ENCODE peak calls at places on chromosomes 3 and 15, in four cellular contexts. J is A549, R is HepG2, F is K562. H is an unnamed sample.

GRCh38 chr3:42216302-42216701 is 49.7 kb downstream of the CCK start:
- ATAC-seq in J (no peak), R (no peak), F (no peak), H (no peak)

GRCh38 chr3:143168518-143169192 is 49.1 kb downstream of the CHST2 start:
- ATAC-seq in J (no peak), R (no peak), F (peak), H (no peak)

GRCh38 chr15:78154955-78155354 is 5.8 kb downstream of the IDH3A start:
- ATAC-seq in J (no peak), R (no peak), F (no peak), H (no peak)

GRCh38 chr3:196941846-196942225 is 492 bp downstream of the NCBP2 start:
- ATAC-seq in J (peak), R (peak), F (peak), H (peak)

GRCh38 chr3:159740054-159740453 is 248.6 kb upstream of the IL12A start:
- ATAC-seq in J (no peak), R (no peak), F (no peak), H (no peak)

GRCh38 chr15:88539441-88539840 is 7.0 kb downstream of the DET1 start:
- ATAC-seq in J (no peak), R (no peak), F (no peak), H (no peak)

GRCh38 chr3:117526485-117527079 is 817.0 kb downstream of the TUSC7 start:
- ATAC-seq in J (peak), R (peak), F (no peak), H (no peak)

GRCh38 chr3:29171583-29171990 is 109.3 kb upstream of the RBMS3 start:
- ATAC-seq in J (no peak), R (no peak), F (no peak), H (peak)

GRCh38 chr3:84961492-84962255 is 2.9 kb downstream of the CADM2 start:
- ATAC-seq in J (no peak), R (no peak), F (no peak), H (no peak)

GRCh38 chr3:62439176-62439813 is 65.9 kb upstream of the FEZF2 start:
- ATAC-seq in J (no peak), R (no peak), F (no peak), H (no peak)

GRCh38 chr3:43736558-43736995 is 45.8 kb downstream of the ABHD5 start:
- ATAC-seq in J (no peak), R (no peak), F (peak), H (no peak)

GRCh38 chr3:133930341-133930933 is 34.8 kb upstream of the RAB6B start:
- ATAC-seq in J (peak), R (peak), F (peak), H (no peak)

GRCh38 chr3:37096292-37096691 is 78.1 kb downstream of the LRRFIP2 start:
- ATAC-seq in J (peak), R (no peak), F (no peak), H (no peak)

GRCh38 chr15:57224664-57225063 is 151.6 kb upstream of the CGNL1 start:
- ATAC-seq in J (no peak), R (no peak), F (no peak), H (no peak)

GRCh38 chr15:98896802-98897732 is 110.5 kb downstream of the PGPEP1L start:
- ATAC-seq in J (peak), R (peak), F (no peak), H (peak)
- TF ChIP-seq EP300 in J (peak), R (no peak), F (peak), H (no peak)

DNA sequence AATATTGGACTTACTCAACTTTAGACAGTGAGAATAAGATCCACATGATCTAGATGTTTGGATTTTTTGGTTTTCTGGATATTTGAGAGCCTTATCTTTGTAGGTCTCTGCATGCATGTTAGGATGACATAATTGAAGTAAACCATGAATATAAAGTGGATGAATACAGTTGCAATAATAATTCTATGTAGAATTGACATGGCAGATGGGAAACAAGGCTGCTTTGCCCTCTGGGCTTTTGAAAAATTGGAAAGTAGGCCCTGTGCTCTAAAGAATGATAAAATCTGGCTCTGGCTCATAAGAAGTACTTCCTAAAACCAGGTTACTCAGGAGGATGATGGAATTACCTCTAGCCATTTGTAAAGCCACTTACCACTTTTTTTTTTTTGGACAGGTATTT is 86.9 kb downstream of the ZNF609 start:
- ATAC-seq in J (no peak), R (no peak), F (no peak), H (no peak)
- TF ChIP-seq EP300 in J (no peak), R (no peak), F (no peak), H (no peak)

DNA sequence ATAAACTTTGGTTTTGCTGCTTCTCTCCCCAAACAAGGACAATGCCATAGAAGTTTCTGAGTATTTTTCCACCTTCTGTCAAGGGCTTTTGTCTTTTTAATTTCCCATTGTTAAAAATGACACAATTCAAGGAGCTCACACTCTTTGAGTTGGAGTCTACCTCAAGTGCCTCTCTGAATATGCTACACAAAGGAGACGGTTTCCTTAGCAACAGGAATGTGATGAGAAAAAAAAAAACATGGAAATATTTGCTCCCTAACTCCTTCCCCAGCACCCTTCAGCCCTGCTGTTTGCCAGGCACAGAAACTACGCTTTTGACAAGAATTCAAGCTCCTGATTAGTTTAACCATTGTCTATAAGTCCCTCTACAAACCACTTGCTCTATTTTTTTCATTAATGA is 119.0 kb downstream of the ARPP21 start:
- ATAC-seq in J (no peak), R (no peak), F (no peak), H (no peak)
- TF ChIP-seq EP300 in J (no peak), R (no peak), F (no peak), H (no peak)

DNA sequence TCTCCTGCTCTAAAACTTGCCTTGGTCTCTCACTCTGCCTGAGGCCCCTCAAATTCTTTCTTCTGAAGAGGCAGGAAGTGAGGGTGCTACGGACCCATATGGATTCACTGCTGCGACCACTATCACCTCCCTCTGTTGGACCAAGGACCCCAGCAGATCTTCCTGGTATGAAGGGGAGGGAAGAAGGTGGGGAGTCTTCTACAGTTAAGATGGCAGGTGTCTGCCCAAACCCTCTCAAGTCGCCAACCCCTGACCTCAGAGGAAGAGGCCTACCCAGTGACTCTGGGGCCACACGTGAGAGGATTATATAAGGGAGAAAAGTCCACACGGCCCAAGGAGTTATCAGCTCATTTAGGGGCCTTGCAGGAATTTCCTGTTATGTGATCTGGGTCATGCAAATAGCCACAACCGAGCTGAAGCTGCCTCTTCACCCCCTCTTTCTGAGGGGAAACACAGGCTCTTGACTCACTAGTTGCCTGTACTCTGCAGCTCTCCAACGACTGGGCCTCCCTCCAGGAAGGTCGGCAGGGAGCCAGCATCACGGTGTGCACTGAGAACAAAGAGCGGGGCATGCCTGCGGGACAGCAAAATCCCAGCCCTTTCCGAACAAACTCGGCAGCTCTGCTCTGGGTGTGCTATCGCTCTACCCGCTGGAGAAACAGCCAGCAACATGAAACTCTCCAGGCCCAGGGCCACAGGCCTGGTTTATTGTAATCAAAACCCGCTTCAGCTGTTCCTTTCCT is 116.0 kb downstream of the XXYLT1 start:
- ATAC-seq in J (no peak), R (peak), F (peak), H (peak)
- TF ChIP-seq EP300 in J (no peak), R (no peak), F (peak), H (no peak)

GRCh38 chr3:156682963-156683362 is 8.6 kb downstream of the TIPARP start:
- ATAC-seq in J (no peak), R (no peak), F (no peak), H (no peak)

GRCh38 chr3:156680243-156680930 is 6.0 kb downstream of the TIPARP start:
- ATAC-seq in J (no peak), R (no peak), F (no peak), H (no peak)

GRCh38 chr3:156682491-156682890 is 8.1 kb downstream of the TIPARP start:
- ATAC-seq in J (no peak), R (no peak), F (no peak), H (no peak)

GRCh38 chr3:156678216-156678615 is 3.8 kb downstream of the TIPARP start:
- ATAC-seq in J (no peak), R (no peak), F (no peak), H (no peak)

DNA sequence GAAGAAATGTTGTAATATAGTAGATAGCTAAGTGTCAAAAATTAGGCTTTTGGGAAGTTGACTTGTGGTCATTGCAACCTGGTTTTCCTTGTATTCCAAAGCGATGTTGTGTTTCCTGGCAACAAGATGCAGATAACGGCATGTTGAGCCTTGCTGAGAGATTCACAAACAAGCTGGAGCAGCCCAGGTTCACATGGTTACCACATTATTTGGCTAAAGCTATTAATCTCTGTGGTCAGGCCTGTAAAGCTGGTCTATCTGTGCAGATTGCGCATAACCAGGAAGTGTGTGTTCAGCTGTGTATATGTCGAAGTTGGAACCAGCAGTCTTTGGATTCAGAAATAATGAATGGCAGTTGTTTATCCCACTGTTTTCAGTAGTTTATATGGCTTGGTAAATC is 6.6 kb downstream of the TIPARP start:
- ATAC-seq in J (peak), R (peak), F (peak), H (peak)
- TF ChIP-seq EP300 in J (no peak), R (peak), F (no peak), H (no peak)

GRCh38 chr15:44710236-44711088 is 661 bp downstream of the PATL2 start:
- ATAC-seq in J (peak), R (no peak), F (no peak), H (no peak)
- TF ChIP-seq EP300 in J (no peak), R (no peak), F (no peak), H (no peak)

H was measured in gastroesophageal sphincter.